ENCODE peak calls at places on chromosomes 4 and X, in nine cellular contexts. G is AG09309; N is cardiac muscle cell; R is lower lobe of right lung; S is fibroblast of lung; C is CD8-positive, alpha-beta T cell; T is epithelial cell of esophagus; W is breast epithelium; X is astrocyte of the spinal cord. Q is an unnamed sample.

GRCh38 chr4:105808459-105809041 is 86.7 kb upstream of the NPNT start:
- DNase-seq in N (peak), G (peak), S (peak), T (peak), R (no peak), W (no peak), C (no peak), X (peak), Q (peak)

GRCh38 chrX:13599491-13599890 is 30.1 kb downstream of the EGFL6 start:
- DNase-seq in W (no peak), T (peak), G (no peak), C (no peak), R (no peak), N (peak), X (no peak), S (no peak), Q (no peak)

GRCh38 chr4:182555997-182556418 is 312.8 kb downstream of the TENM3 start:
- DNase-seq in W (no peak), R (no peak), G (peak), T (peak), S (peak), X (peak), C (no peak), N (peak), Q (peak)

GRCh38 chr4:26127001-26127400 is 193.8 kb upstream of the RBPJ start:
- DNase-seq in C (no peak), W (no peak), G (no peak), T (no peak), N (no peak), R (no peak), S (no peak), X (no peak), Q (no peak)

GRCh38 chr4:94653095-94653649 is 104.6 kb upstream of the BMPR1B start:
- DNase-seq in S (no peak), R (no peak), C (no peak), X (no peak), T (no peak), G (no peak), N (peak), W (no peak), Q (no peak)

GRCh38 chrX:10199212-10199611 is 42.4 kb downstream of the CLCN4 start:
- DNase-seq in W (no peak), X (no peak), R (peak), S (peak), G (no peak), T (peak), N (peak), C (peak), Q (no peak)

GRCh38 chrX:38859602-38860001 is 58.3 kb downstream of the MID1IP1 start:
- DNase-seq in G (peak), N (peak), W (no peak), X (peak), R (no peak), T (peak), S (peak), C (no peak), Q (no peak)

GRCh38 chr4:122232633-122233032 is 80.5 kb downstream of the BLTP1 start:
- DNase-seq in N (no peak), W (no peak), X (no peak), G (no peak), T (no peak), C (no peak), R (no peak), S (no peak), Q (no peak)

GRCh38 chr4:137387924-137388323 is 144.4 kb downstream of the PCDH18 start:
- DNase-seq in C (no peak), R (no peak), N (peak), X (peak), T (peak), S (peak), G (peak), W (no peak), Q (peak)

GRCh38 chr4:15738877-15739276 is 36.0 kb downstream of the BST1 start:
- DNase-seq in S (no peak), C (no peak), G (no peak), R (no peak), X (peak), N (no peak), W (no peak), T (peak), Q (no peak)

GRCh38 chr4:25076625-25077413 is 46.1 kb upstream of the LGI2 start:
- DNase-seq in T (no peak), R (no peak), S (no peak), X (no peak), W (no peak), C (no peak), G (no peak), N (peak), Q (no peak)

GRCh38 chr4:37455301-37456062 is 210.9 kb downstream of the NWD2 start:
- DNase-seq in S (no peak), W (no peak), X (no peak), G (no peak), N (no peak), T (no peak), R (peak), C (no peak), Q (no peak)

GRCh38 chr4:43331226-43332078 is 438.9 kb downstream of the GRXCR1 start:
- DNase-seq in S (peak), R (no peak), W (no peak), X (peak), C (no peak), N (peak), G (no peak), T (peak), Q (peak)

GRCh38 chrX:1391370-1391706 is 575 bp downstream of the SLC25A6 start:
- DNase-seq in W (peak), G (no peak), C (no peak), T (no peak), X (no peak), R (no peak), N (no peak), S (no peak), Q (no peak)

GRCh38 chr4:93730760-93731159 is 97.8 kb upstream of the ATOH1 start:
- DNase-seq in W (peak), R (no peak), G (no peak), X (no peak), S (no peak), C (no peak), T (no peak), N (no peak), Q (no peak)

GRCh38 chr4:26330186-26330787 is 9.5 kb downstream of the RBPJ start:
- DNase-seq in S (peak), X (peak), W (no peak), G (no peak), R (no peak), T (peak), C (no peak), N (peak), Q (peak)

GRCh38 chr4:82562553-82562854 is 716 bp upstream of the TMEM150C start:
- DNase-seq in C (no peak), N (no peak), G (no peak), W (no peak), T (no peak), R (no peak), S (no peak), X (no peak), Q (no peak)

GRCh38 chr4:176563591-176563990 is 229.1 kb downstream of the VEGFC start:
- DNase-seq in C (no peak), W (no peak), N (peak), S (peak), R (no peak), G (no peak), X (no peak), T (peak), Q (no peak)

GRCh38 chr4:93466440-93466839 is 362.1 kb upstream of the ATOH1 start:
- DNase-seq in S (no peak), X (no peak), T (no peak), R (no peak), N (no peak), G (no peak), W (no peak), C (no peak), Q (no peak)

GRCh38 chrX:24271262-24271661 is 42.6 kb downstream of the SUPT20HL2 start:
- DNase-seq in C (no peak), R (no peak), X (no peak), G (no peak), N (no peak), T (no peak), W (no peak), S (no peak), Q (no peak)

GRCh38 chr4:13922459-13922858 is 294.9 kb upstream of the BOD1L1 start:
- DNase-seq in C (no peak), N (no peak), R (no peak), W (no peak), G (no peak), S (no peak), T (no peak), X (no peak), Q (no peak)

GRCh38 chr4:101347267-101347556 is at the start of gene PPP3CA:
- DNase-seq in T (no peak), G (no peak), X (no peak), S (no peak), W (no peak), R (peak), N (no peak), C (no peak), Q (no peak)

GRCh38 chr4:114087596-114088230 is 108.3 kb upstream of the ARSJ start:
- DNase-seq in S (peak), N (peak), X (peak), T (no peak), W (no peak), R (no peak), G (peak), C (no peak), Q (peak)

GRCh38 chr4:52076731-52077130 is 25.6 kb downstream of the SPATA18 start:
- DNase-seq in W (no peak), N (peak), C (no peak), X (no peak), S (no peak), R (no peak), G (no peak), T (no peak), Q (no peak)

GRCh38 chr4:179225594-179225993 is 1783.4 kb upstream of the AGA start:
- DNase-seq in W (no peak), S (peak), C (no peak), R (no peak), X (peak), N (no peak), G (no peak), T (no peak), Q (no peak)

GRCh38 chr4:127781303-127782024 is 658 bp upstream of the HSPA4L start:
- DNase-seq in X (peak), S (peak), R (peak), C (no peak), T (peak), N (peak), W (peak), G (no peak), Q (no peak)

GRCh38 chr4:61541474-61541873 is 341.3 kb downstream of the ADGRL3 start:
- DNase-seq in S (no peak), X (no peak), G (no peak), N (no peak), T (no peak), R (no peak), W (no peak), C (no peak), Q (no peak)

GRCh38 chrX:132908891-132909290 is 49.5 kb downstream of the HS6ST2 start:
- DNase-seq in T (peak), R (no peak), G (no peak), X (no peak), C (no peak), S (no peak), N (no peak), W (no peak), Q (no peak)

GRCh38 chr4:87862236-87862635 is 29.5 kb downstream of the MEPE start:
- DNase-seq in C (no peak), X (no peak), S (no peak), G (no peak), N (no peak), R (no peak), W (no peak), T (no peak), Q (no peak)

GRCh38 chr4:52577285-52577968 is 81.7 kb downstream of the USP46 start:
- DNase-seq in G (peak), X (peak), N (peak), C (no peak), R (no peak), T (peak), W (no peak), S (peak), Q (no peak)

GRCh38 chrX:49286581-49286980 is 16.9 kb upstream of the GAGE10 start:
- DNase-seq in G (no peak), N (no peak), C (no peak), S (no peak), R (no peak), W (no peak), X (no peak), T (no peak), Q (no peak)

GRCh38 chr4:94892051-94892450 is 134.3 kb downstream of the BMPR1B start:
- DNase-seq in R (no peak), C (no peak), S (no peak), T (peak), X (peak), G (no peak), W (no peak), N (no peak), Q (peak)

GRCh38 chrX:129900054-129900453 is 5.9 kb upstream of the UTP14A start:
- DNase-seq in R (no peak), T (no peak), W (no peak), G (no peak), S (no peak), C (no peak), X (no peak), N (no peak), Q (no peak)

DNA sequence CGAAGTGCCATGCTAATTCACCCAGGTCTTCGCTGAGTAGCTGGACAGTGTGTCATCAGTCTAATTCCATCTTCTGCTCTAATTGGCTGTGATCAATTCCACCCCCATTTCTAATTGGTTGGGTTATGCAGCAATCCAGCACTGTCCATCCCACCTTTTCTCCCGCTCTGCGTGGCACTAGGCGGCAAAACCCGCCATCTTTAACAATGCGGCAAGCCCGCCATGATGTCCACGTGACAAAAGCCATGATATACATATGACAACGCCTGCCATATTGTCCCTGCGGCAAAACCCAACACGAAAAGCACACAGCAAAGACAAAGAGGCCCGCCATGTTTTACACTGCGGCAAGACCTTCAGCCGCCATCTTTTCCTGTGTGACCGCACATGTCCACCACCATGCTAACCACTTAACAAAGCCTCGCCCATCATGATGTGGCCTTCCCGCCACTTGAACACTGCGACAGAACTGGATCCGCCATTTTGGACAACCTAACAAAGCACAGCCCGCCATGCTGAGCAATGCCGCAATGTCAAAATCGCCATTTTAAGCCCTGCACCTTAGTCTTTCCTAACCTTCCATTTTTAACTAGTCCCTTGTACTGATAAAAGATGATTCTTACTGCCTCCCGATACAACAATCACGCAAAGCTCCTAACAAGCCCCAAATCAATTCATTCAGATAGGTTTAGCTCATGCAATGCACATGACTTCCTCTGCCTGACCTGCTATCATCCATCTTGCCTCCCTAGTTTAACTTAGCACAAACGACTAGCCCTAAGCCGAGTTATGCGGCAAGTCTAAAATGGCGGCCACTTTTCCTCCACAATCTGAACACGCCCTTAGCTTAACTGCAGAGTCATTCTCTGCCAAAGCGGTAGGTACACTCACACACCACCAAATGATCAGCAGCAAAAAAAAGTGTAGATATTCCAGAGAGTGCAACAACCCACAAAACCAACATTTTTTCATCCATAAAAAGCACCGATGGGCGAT is 288.3 kb downstream of the CHIC1 start:
- DNase-seq in R (no peak), G (peak), N (no peak), W (no peak), C (no peak), X (peak), T (no peak), S (no peak), Q (peak)
- H3K4me3 ChIP-seq in R (no peak), G (peak), N (no peak), W (peak), C (no peak), X (peak), T (no peak), S (no peak), Q (peak)

GRCh38 chr4:41057456-41057855 is 156.9 kb downstream of the APBB2 start:
- DNase-seq in C (no peak), G (peak), S (no peak), T (no peak), N (no peak), W (no peak), X (peak), R (no peak), Q (peak)

GRCh38 chr4:41058426-41058825 is 155.9 kb downstream of the APBB2 start:
- DNase-seq in S (no peak), N (no peak), R (no peak), T (no peak), X (peak), C (no peak), W (no peak), G (no peak), Q (no peak)

GRCh38 chr4:41064953-41065352 is 149.4 kb downstream of the APBB2 start:
- DNase-seq in T (no peak), R (no peak), S (no peak), W (no peak), C (no peak), N (no peak), G (no peak), X (no peak), Q (no peak)

GRCh38 chr4:41060352-41061318 is 153.7 kb downstream of the APBB2 start:
- DNase-seq in N (no peak), X (no peak), W (no peak), G (no peak), R (no peak), S (peak), C (no peak), T (no peak), Q (no peak)

GRCh38 chr4:41061482-41062185 is 152.7 kb downstream of the APBB2 start:
- DNase-seq in G (no peak), W (no peak), X (peak), C (no peak), N (no peak), R (no peak), T (no peak), S (peak), Q (no peak)
- TF ChIP-seq CTCF in G (no peak), W (no peak), X (no peak), C (no peak), N (no peak), R (no peak), T (no peak), S (no peak), Q (no peak)

GRCh38 chrX:54921427-54922021 is 900 bp downstream of the TRO start:
- DNase-seq in R (no peak), S (peak), X (peak), T (peak), W (peak), G (peak), C (peak), N (peak), Q (peak)
- H3K4me3 ChIP-seq in R (peak), S (peak), X (peak), T (peak), W (peak), G (peak), C (peak), N (peak), Q (peak)

DNA sequence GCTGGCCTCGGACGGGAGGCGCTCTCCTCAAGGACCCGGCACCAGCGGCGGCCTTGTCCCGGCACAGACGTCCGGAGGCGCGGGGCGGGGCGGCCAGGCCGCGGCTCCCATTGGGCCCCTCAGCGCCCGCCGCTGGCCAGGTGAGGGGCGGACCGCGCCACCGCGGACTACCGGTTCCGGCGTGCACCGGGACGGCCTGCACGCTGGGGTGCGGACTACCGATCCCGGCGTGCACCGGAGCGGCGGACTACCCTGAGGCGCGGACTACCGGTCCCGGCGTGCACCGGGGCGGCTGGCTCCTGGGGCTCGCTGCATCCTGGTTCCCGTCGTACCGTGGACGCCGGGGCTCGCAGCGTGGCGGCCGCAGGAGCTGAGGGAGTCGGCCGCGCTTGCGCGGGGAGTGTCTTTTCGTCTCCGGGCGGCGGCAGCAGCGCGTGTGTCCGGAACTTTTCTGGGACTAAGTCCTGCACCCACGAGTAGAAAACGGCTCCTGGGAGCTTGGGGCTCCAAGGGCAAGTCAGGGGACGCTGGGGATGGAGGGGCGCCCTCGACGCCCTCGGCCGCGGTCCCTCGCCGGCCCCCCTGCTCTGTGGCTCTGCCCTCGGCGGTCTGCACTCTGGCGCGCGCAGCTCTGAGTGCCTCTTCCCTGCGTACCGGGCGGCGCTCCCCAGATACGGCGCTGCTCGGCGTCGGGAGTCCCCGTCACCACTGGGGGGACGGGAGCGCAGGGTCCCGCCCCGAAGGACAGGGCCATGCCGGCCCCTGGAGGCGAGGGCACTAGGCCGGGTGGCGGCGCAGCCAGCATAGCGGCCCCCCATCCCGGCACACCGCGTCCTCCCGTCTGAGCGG is at the start of gene LETM1:
- DNase-seq in R (peak), C (peak), W (peak), T (peak), S (peak), G (peak), N (peak), X (peak), Q (peak)
- TF ChIP-seq CTCF in R (peak), C (no peak), W (no peak), T (no peak), S (no peak), G (no peak), N (no peak), X (peak), Q (no peak)

GRCh38 chrX:40144576-40144975 is 46.8 kb upstream of the BCOR start:
- DNase-seq in R (no peak), X (no peak), G (no peak), W (no peak), N (no peak), T (no peak), S (no peak), C (no peak), Q (no peak)
- H3K4me3 ChIP-seq in R (no peak), X (no peak), G (no peak), W (peak), N (peak), T (peak), S (no peak), C (no peak), Q (no peak)

DNA sequence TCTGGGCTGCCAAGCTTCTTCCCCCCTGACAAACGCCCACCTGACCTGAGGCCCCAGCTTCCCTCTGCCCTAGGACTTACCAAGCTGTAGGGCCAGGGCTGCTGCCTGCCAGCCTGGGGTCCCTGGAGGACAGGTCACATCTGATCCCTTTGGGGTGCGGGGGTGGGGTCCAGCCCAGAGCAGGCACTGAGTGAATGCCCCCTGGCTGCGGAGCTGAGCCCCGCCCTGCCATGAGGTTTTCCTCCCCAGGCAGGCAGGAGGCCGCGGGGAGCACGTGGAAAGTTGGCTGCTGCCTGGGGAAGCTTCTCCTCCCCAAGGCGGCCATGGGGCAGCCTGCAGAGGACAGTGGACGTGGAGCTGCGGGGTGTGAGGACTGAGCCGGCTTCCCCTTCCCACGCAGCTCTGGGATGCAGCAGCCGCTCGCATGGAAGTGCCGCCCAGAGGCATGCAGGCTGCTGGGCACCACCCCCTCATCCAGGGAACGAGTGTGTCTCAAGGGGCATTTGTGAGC is 37.0 kb downstream of the HTRA3 start:
- DNase-seq in T (no peak), W (peak), G (no peak), S (no peak), R (peak), N (peak), C (no peak), X (no peak), Q (no peak)
- TF ChIP-seq CTCF in T (no peak), W (no peak), G (no peak), S (no peak), R (no peak), N (no peak), C (no peak), X (no peak), Q (no peak)

GRCh38 chr4:65508169-65508568 is 162.1 kb downstream of the EPHA5 start:
- DNase-seq in N (peak), W (no peak), X (peak), T (peak), R (no peak), C (no peak), S (peak), G (peak), Q (peak)

GRCh38 chr4:65498606-65499005 is 171.7 kb downstream of the EPHA5 start:
- DNase-seq in S (no peak), T (no peak), X (no peak), C (no peak), N (no peak), W (no peak), G (no peak), R (no peak), Q (no peak)

GRCh38 chr4:65502151-65502691 is 168.1 kb downstream of the EPHA5 start:
- DNase-seq in S (no peak), X (peak), T (peak), G (peak), C (no peak), N (peak), W (no peak), R (no peak), Q (peak)
- H3K4me3 ChIP-seq in S (no peak), X (no peak), T (no peak), G (no peak), C (no peak), N (no peak), W (no peak), R (no peak), Q (no peak)